ENCODE peak calls at places on chromosomes 13 and 19, in six cellular contexts. One of them, this sample, is unnamed.

GRCh38 chr19:31976775-31977536 is 368.5 kb upstream of the ZNF507 start:
- DNase-seq in glutamatergic neuron: no peak
- DNase-seq in HS-5: no peak
- DNase-seq in kidney glomerular epithelial cell: no peak
- DNase-seq in stimulated activated CD4-positive, alpha-beta T cell treated with anti-CD3 and anti-CD28 coated beads, Interleukin-15, amount 100 ng/mL, for 48 hours: no peak
- DNase-seq in COR-L47: no peak
- DNase-seq in this sample: no peak

GRCh38 chr13:63167699-63168337 is 1752.2 kb upstream of the PCDH20 start:
- DNase-seq in glutamatergic neuron: no peak
- DNase-seq in HS-5: no peak
- DNase-seq in kidney glomerular epithelial cell: no peak
- DNase-seq in stimulated activated CD4-positive, alpha-beta T cell treated with anti-CD3 and anti-CD28 coated beads, Interleukin-15, amount 100 ng/mL, for 48 hours: no peak
- DNase-seq in COR-L47: no peak
- DNase-seq in this sample: no peak

GRCh38 chr13:41050041-41050440 is 11.3 kb upstream of the WBP4 start:
- DNase-seq in glutamatergic neuron: no peak
- DNase-seq in HS-5: no peak
- DNase-seq in kidney glomerular epithelial cell: no peak
- DNase-seq in stimulated activated CD4-positive, alpha-beta T cell treated with anti-CD3 and anti-CD28 coated beads, Interleukin-15, amount 100 ng/mL, for 48 hours: no peak
- DNase-seq in COR-L47: no peak
- DNase-seq in this sample: no peak

GRCh38 chr13:44362394-44363040 is 11.1 kb upstream of the SERP2 start:
- DNase-seq in glutamatergic neuron: no peak
- DNase-seq in HS-5: no peak
- DNase-seq in kidney glomerular epithelial cell: no peak
- DNase-seq in stimulated activated CD4-positive, alpha-beta T cell treated with anti-CD3 and anti-CD28 coated beads, Interleukin-15, amount 100 ng/mL, for 48 hours: no peak
- DNase-seq in COR-L47: no peak
- DNase-seq in this sample: no peak

GRCh38 chr13:50809133-50810090 is 34.1 kb downstream of the DLEU7 start:
- DNase-seq in glutamatergic neuron: no peak
- DNase-seq in HS-5: no peak
- DNase-seq in kidney glomerular epithelial cell: no peak
- DNase-seq in stimulated activated CD4-positive, alpha-beta T cell treated with anti-CD3 and anti-CD28 coated beads, Interleukin-15, amount 100 ng/mL, for 48 hours: no peak
- DNase-seq in COR-L47: no peak
- DNase-seq in this sample: no peak

GRCh38 chr13:44573790-44574465 is 2.2 kb downstream of the TSC22D1 start:
- DNase-seq in glutamatergic neuron: peak
- DNase-seq in HS-5: no peak
- DNase-seq in kidney glomerular epithelial cell: no peak
- DNase-seq in stimulated activated CD4-positive, alpha-beta T cell treated with anti-CD3 and anti-CD28 coated beads, Interleukin-15, amount 100 ng/mL, for 48 hours: no peak
- DNase-seq in COR-L47: peak
- DNase-seq in this sample: peak

GRCh38 chr13:30963794-30964193 is 31.3 kb downstream of the TEX26 start:
- DNase-seq in glutamatergic neuron: no peak
- DNase-seq in HS-5: no peak
- DNase-seq in kidney glomerular epithelial cell: no peak
- DNase-seq in stimulated activated CD4-positive, alpha-beta T cell treated with anti-CD3 and anti-CD28 coated beads, Interleukin-15, amount 100 ng/mL, for 48 hours: no peak
- DNase-seq in COR-L47: no peak
- DNase-seq in this sample: peak

GRCh38 chr19:29478578-29479565 is 46.9 kb upstream of the VSTM2B start:
- DNase-seq in glutamatergic neuron: peak
- DNase-seq in HS-5: no peak
- DNase-seq in kidney glomerular epithelial cell: no peak
- DNase-seq in stimulated activated CD4-positive, alpha-beta T cell treated with anti-CD3 and anti-CD28 coated beads, Interleukin-15, amount 100 ng/mL, for 48 hours: no peak
- DNase-seq in COR-L47: peak
- DNase-seq in this sample: no peak

GRCh38 chr19:29858000-29858596 is 46.3 kb downstream of the CCNE1 start:
- DNase-seq in glutamatergic neuron: peak
- DNase-seq in HS-5: no peak
- DNase-seq in kidney glomerular epithelial cell: no peak
- DNase-seq in stimulated activated CD4-positive, alpha-beta T cell treated with anti-CD3 and anti-CD28 coated beads, Interleukin-15, amount 100 ng/mL, for 48 hours: no peak
- DNase-seq in COR-L47: peak
- DNase-seq in this sample: no peak

GRCh38 chr19:45376045-45376724 is 5.8 kb upstream of the ERCC2 start:
- DNase-seq in glutamatergic neuron: no peak
- DNase-seq in HS-5: peak
- DNase-seq in kidney glomerular epithelial cell: peak
- DNase-seq in stimulated activated CD4-positive, alpha-beta T cell treated with anti-CD3 and anti-CD28 coated beads, Interleukin-15, amount 100 ng/mL, for 48 hours: no peak
- DNase-seq in COR-L47: no peak
- DNase-seq in this sample: peak

GRCh38 chr19:18939922-18940775 is 868 bp downstream of the HOMER3 start:
- DNase-seq in glutamatergic neuron: peak
- DNase-seq in HS-5: peak
- DNase-seq in kidney glomerular epithelial cell: peak
- DNase-seq in stimulated activated CD4-positive, alpha-beta T cell treated with anti-CD3 and anti-CD28 coated beads, Interleukin-15, amount 100 ng/mL, for 48 hours: no peak
- DNase-seq in COR-L47: no peak
- DNase-seq in this sample: peak

GRCh38 chr13:66312312-66313087 is 917.6 kb downstream of the PCDH9 start:
- DNase-seq in glutamatergic neuron: no peak
- DNase-seq in HS-5: no peak
- DNase-seq in kidney glomerular epithelial cell: peak
- DNase-seq in stimulated activated CD4-positive, alpha-beta T cell treated with anti-CD3 and anti-CD28 coated beads, Interleukin-15, amount 100 ng/mL, for 48 hours: no peak
- DNase-seq in COR-L47: peak
- DNase-seq in this sample: peak

GRCh38 chr13:50161052-50161451 is 145.8 kb downstream of the KCNRG start:
- DNase-seq in glutamatergic neuron: no peak
- DNase-seq in HS-5: no peak
- DNase-seq in kidney glomerular epithelial cell: no peak
- DNase-seq in stimulated activated CD4-positive, alpha-beta T cell treated with anti-CD3 and anti-CD28 coated beads, Interleukin-15, amount 100 ng/mL, for 48 hours: no peak
- DNase-seq in COR-L47: no peak
- DNase-seq in this sample: no peak

GRCh38 chr13:20127563-20128458 is 33.0 kb downstream of the GJA3 start:
- DNase-seq in glutamatergic neuron: peak
- DNase-seq in HS-5: no peak
- DNase-seq in kidney glomerular epithelial cell: peak
- DNase-seq in stimulated activated CD4-positive, alpha-beta T cell treated with anti-CD3 and anti-CD28 coated beads, Interleukin-15, amount 100 ng/mL, for 48 hours: peak
- DNase-seq in COR-L47: no peak
- DNase-seq in this sample: peak

GRCh38 chr19:13996928-13997636 is 9.0 kb downstream of the RFX1 start:
- DNase-seq in glutamatergic neuron: no peak
- DNase-seq in HS-5: no peak
- DNase-seq in kidney glomerular epithelial cell: no peak
- DNase-seq in stimulated activated CD4-positive, alpha-beta T cell treated with anti-CD3 and anti-CD28 coated beads, Interleukin-15, amount 100 ng/mL, for 48 hours: no peak
- DNase-seq in COR-L47: no peak
- DNase-seq in this sample: no peak

GRCh38 chr19:40719414-40719894 is 2.5 kb downstream of the ITPKC start:
- DNase-seq in glutamatergic neuron: no peak
- DNase-seq in HS-5: no peak
- DNase-seq in kidney glomerular epithelial cell: peak
- DNase-seq in stimulated activated CD4-positive, alpha-beta T cell treated with anti-CD3 and anti-CD28 coated beads, Interleukin-15, amount 100 ng/mL, for 48 hours: no peak
- DNase-seq in COR-L47: no peak
- DNase-seq in this sample: no peak

GRCh38 chr19:43462887-43463380 is 2.5 kb downstream of the LYPD3 start:
- DNase-seq in glutamatergic neuron: no peak
- DNase-seq in HS-5: no peak
- DNase-seq in kidney glomerular epithelial cell: no peak
- DNase-seq in stimulated activated CD4-positive, alpha-beta T cell treated with anti-CD3 and anti-CD28 coated beads, Interleukin-15, amount 100 ng/mL, for 48 hours: no peak
- DNase-seq in COR-L47: no peak
- DNase-seq in this sample: no peak

GRCh38 chr19:3599776-3600183 is 6.9 kb downstream of the TBXA2R start:
- DNase-seq in glutamatergic neuron: no peak
- DNase-seq in HS-5: no peak
- DNase-seq in kidney glomerular epithelial cell: no peak
- DNase-seq in stimulated activated CD4-positive, alpha-beta T cell treated with anti-CD3 and anti-CD28 coated beads, Interleukin-15, amount 100 ng/mL, for 48 hours: no peak
- DNase-seq in COR-L47: no peak
- DNase-seq in this sample: no peak